ENCODE peak calls at places on chromosomes 5 and 9, in eight cellular contexts. One of them, this sample, is unnamed.

GRCh38 chr5:12217039-12217438 is 312.8 kb upstream of the CTNND2 start:
- DNase-seq in HFF-Myc: no peak
- DNase-seq in psoas muscle: no peak
- DNase-seq in transverse colon: no peak
- DNase-seq in CD8-positive, alpha-beta T cell: no peak
- DNase-seq in hepatocyte: no peak
- DNase-seq in testis: no peak
- DNase-seq in heart left ventricle: no peak
- DNase-seq in this sample: no peak

GRCh38 chr9:34413229-34413852 is 36.6 kb upstream of the MYORG start:
- DNase-seq in HFF-Myc: peak
- DNase-seq in psoas muscle: peak
- DNase-seq in transverse colon: peak
- DNase-seq in CD8-positive, alpha-beta T cell: no peak
- DNase-seq in hepatocyte: peak
- DNase-seq in testis: peak
- DNase-seq in heart left ventricle: peak
- DNase-seq in this sample: no peak

GRCh38 chr5:11905209-11905608 is 963 bp upstream of the CTNND2 start:
- DNase-seq in HFF-Myc: no peak
- DNase-seq in psoas muscle: no peak
- DNase-seq in transverse colon: no peak
- DNase-seq in CD8-positive, alpha-beta T cell: no peak
- DNase-seq in hepatocyte: no peak
- DNase-seq in testis: no peak
- DNase-seq in heart left ventricle: no peak
- DNase-seq in this sample: no peak

GRCh38 chr5:158874814-158875213 is 224.9 kb downstream of the EBF1 start:
- DNase-seq in HFF-Myc: no peak
- DNase-seq in psoas muscle: no peak
- DNase-seq in transverse colon: no peak
- DNase-seq in CD8-positive, alpha-beta T cell: no peak
- DNase-seq in hepatocyte: no peak
- DNase-seq in testis: no peak
- DNase-seq in heart left ventricle: no peak
- DNase-seq in this sample: no peak

GRCh38 chr5:133569347-133569746 is 43.0 kb downstream of the FSTL4 start:
- DNase-seq in HFF-Myc: no peak
- DNase-seq in psoas muscle: no peak
- DNase-seq in transverse colon: no peak
- DNase-seq in CD8-positive, alpha-beta T cell: no peak
- DNase-seq in hepatocyte: no peak
- DNase-seq in testis: peak
- DNase-seq in heart left ventricle: no peak
- DNase-seq in this sample: peak

GRCh38 chr9:84139296-84140100 is 158.9 kb downstream of the RMI1 start:
- DNase-seq in HFF-Myc: peak
- DNase-seq in psoas muscle: no peak
- DNase-seq in transverse colon: peak
- DNase-seq in CD8-positive, alpha-beta T cell: no peak
- DNase-seq in hepatocyte: peak
- DNase-seq in testis: peak
- DNase-seq in heart left ventricle: no peak
- DNase-seq in this sample: peak

GRCh38 chr9:75893096-75893495 is 2.6 kb downstream of the PCSK5 start:
- DNase-seq in HFF-Myc: no peak
- DNase-seq in psoas muscle: no peak
- DNase-seq in transverse colon: no peak
- DNase-seq in CD8-positive, alpha-beta T cell: no peak
- DNase-seq in hepatocyte: no peak
- DNase-seq in testis: no peak
- DNase-seq in heart left ventricle: no peak
- DNase-seq in this sample: no peak

GRCh38 chr5:10420468-10420867 is 21.2 kb upstream of the ROPN1L start:
- DNase-seq in HFF-Myc: no peak
- DNase-seq in psoas muscle: no peak
- DNase-seq in transverse colon: no peak
- DNase-seq in CD8-positive, alpha-beta T cell: no peak
- DNase-seq in hepatocyte: no peak
- DNase-seq in testis: no peak
- DNase-seq in heart left ventricle: no peak
- DNase-seq in this sample: no peak

GRCh38 chr5:78359831-78360673 is at the start of gene SCAMP1:
- DNase-seq in HFF-Myc: peak
- DNase-seq in psoas muscle: peak
- DNase-seq in transverse colon: peak
- DNase-seq in CD8-positive, alpha-beta T cell: peak
- DNase-seq in hepatocyte: peak
- DNase-seq in testis: peak
- DNase-seq in heart left ventricle: peak
- DNase-seq in this sample: peak
- TF ChIP-seq CTCF in HFF-Myc: no peak
- TF ChIP-seq CTCF in psoas muscle: peak
- TF ChIP-seq CTCF in transverse colon: peak
- TF ChIP-seq CTCF in CD8-positive, alpha-beta T cell: no peak
- TF ChIP-seq CTCF in hepatocyte: peak
- TF ChIP-seq CTCF in testis: peak
- TF ChIP-seq CTCF in heart left ventricle: peak
- TF ChIP-seq CTCF in this sample: peak

DNA sequence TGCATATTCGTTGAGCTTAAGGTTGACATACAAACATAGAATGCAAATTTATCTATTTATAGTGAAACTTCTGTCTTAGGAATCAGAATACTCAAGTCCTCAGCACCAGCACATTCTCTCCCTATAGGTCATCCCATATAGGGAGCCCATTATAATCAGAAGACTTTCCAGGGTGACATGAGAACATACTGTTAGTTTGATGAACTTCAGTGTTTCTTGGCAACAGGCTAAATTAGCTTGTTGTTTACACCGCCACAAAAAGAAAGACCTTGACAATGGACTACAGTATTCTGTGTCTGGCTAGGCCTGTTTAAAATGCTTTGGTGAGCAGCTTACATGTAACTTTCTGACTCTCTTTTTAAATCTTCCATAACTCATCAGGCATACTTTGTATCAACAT is 104.2 kb downstream of the TAF11L14 start:
- DNase-seq in HFF-Myc: no peak
- DNase-seq in psoas muscle: no peak
- DNase-seq in transverse colon: no peak
- DNase-seq in CD8-positive, alpha-beta T cell: no peak
- DNase-seq in hepatocyte: no peak
- DNase-seq in testis: no peak
- DNase-seq in heart left ventricle: no peak
- DNase-seq in this sample: no peak
- H3K4me3 ChIP-seq in HFF-Myc: no peak
- H3K4me3 ChIP-seq in psoas muscle: no peak
- H3K4me3 ChIP-seq in transverse colon: no peak
- H3K4me3 ChIP-seq in CD8-positive, alpha-beta T cell: no peak
- H3K4me3 ChIP-seq in hepatocyte: no peak
- H3K4me3 ChIP-seq in testis: no peak
- H3K4me3 ChIP-seq in heart left ventricle: no peak
- H3K4me3 ChIP-seq in this sample: no peak

DNA sequence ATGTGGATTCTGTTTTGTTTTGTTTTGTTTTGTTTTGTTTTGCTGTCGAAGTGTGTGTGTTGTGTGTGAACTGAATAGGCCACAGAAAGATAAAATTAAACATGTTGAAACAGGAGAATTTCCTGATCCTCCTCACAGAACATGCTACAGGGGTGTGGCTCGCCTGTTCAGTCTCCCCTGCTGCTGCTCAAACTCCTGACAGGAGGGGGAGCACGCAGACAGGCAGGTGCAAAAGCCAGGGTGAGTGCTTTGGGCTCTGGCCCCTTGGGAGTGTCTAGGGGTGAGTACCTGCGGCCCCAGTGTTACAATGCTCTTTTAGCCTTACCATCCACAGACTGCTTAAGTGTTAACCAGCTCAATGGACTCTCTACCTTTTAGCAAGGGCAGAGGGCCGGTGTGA is 473.5 kb downstream of the MAT2B start:
- DNase-seq in HFF-Myc: no peak
- DNase-seq in psoas muscle: no peak
- DNase-seq in transverse colon: no peak
- DNase-seq in CD8-positive, alpha-beta T cell: no peak
- DNase-seq in hepatocyte: no peak
- DNase-seq in testis: no peak
- DNase-seq in heart left ventricle: no peak
- DNase-seq in this sample: no peak
- TF ChIP-seq CTCF in HFF-Myc: no peak
- TF ChIP-seq CTCF in psoas muscle: no peak
- TF ChIP-seq CTCF in transverse colon: no peak
- TF ChIP-seq CTCF in CD8-positive, alpha-beta T cell: no peak
- TF ChIP-seq CTCF in hepatocyte: no peak
- TF ChIP-seq CTCF in testis: no peak
- TF ChIP-seq CTCF in heart left ventricle: no peak
- TF ChIP-seq CTCF in this sample: peak

GRCh38 chr5:150642991-150643710 is 2.7 kb downstream of the SYNPO start:
- DNase-seq in HFF-Myc: no peak
- DNase-seq in psoas muscle: no peak
- DNase-seq in transverse colon: no peak
- DNase-seq in CD8-positive, alpha-beta T cell: no peak
- DNase-seq in hepatocyte: no peak
- DNase-seq in testis: no peak
- DNase-seq in heart left ventricle: peak
- DNase-seq in this sample: no peak

GRCh38 chr5:150641006-150641570 is 628 bp downstream of the SYNPO start:
- DNase-seq in HFF-Myc: no peak
- DNase-seq in psoas muscle: peak
- DNase-seq in transverse colon: no peak
- DNase-seq in CD8-positive, alpha-beta T cell: no peak
- DNase-seq in hepatocyte: no peak
- DNase-seq in testis: peak
- DNase-seq in heart left ventricle: peak
- DNase-seq in this sample: no peak

GRCh38 chr5:150640311-150641005 is at the start of gene SYNPO:
- DNase-seq in HFF-Myc: no peak
- DNase-seq in psoas muscle: peak
- DNase-seq in transverse colon: no peak
- DNase-seq in CD8-positive, alpha-beta T cell: no peak
- DNase-seq in hepatocyte: peak
- DNase-seq in testis: peak
- DNase-seq in heart left ventricle: peak
- DNase-seq in this sample: no peak

GRCh38 chr5:150642567-150642927 is 2.1 kb downstream of the SYNPO start:
- DNase-seq in HFF-Myc: no peak
- DNase-seq in psoas muscle: peak
- DNase-seq in transverse colon: peak
- DNase-seq in CD8-positive, alpha-beta T cell: no peak
- DNase-seq in hepatocyte: peak
- DNase-seq in testis: peak
- DNase-seq in heart left ventricle: peak
- DNase-seq in this sample: no peak

GRCh38 chr5:150641826-150642566 is 1.5 kb downstream of the SYNPO start:
- DNase-seq in HFF-Myc: no peak
- DNase-seq in psoas muscle: no peak
- DNase-seq in transverse colon: no peak
- DNase-seq in CD8-positive, alpha-beta T cell: no peak
- DNase-seq in hepatocyte: no peak
- DNase-seq in testis: no peak
- DNase-seq in heart left ventricle: no peak
- DNase-seq in this sample: no peak
- H3K4me3 ChIP-seq in HFF-Myc: peak
- H3K4me3 ChIP-seq in psoas muscle: peak
- H3K4me3 ChIP-seq in transverse colon: no peak
- H3K4me3 ChIP-seq in CD8-positive, alpha-beta T cell: no peak
- H3K4me3 ChIP-seq in hepatocyte: no peak
- H3K4me3 ChIP-seq in testis: peak
- H3K4me3 ChIP-seq in heart left ventricle: peak
- H3K4me3 ChIP-seq in this sample: no peak

DNA sequence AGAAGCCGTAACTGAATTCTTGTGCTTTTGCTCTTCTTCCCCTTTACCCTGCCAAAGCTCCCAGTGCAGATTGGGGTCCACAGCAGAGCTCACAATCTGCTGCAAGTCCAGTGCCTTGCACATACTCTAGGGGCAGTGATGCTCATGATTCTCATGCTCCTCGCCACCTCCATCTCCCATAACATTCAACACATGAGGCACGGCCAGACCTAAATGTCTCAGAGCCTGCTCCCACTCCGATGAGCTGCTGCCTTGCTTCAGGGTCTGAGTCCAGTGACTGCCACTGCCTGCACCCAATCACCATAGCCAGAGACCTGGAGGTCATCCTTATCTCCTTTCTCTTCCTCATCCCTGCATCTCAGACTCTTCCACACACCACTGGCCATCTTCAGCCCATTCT is 10.5 kb downstream of the CSF1R start:
- DNase-seq in HFF-Myc: no peak
- DNase-seq in psoas muscle: no peak
- DNase-seq in transverse colon: no peak
- DNase-seq in CD8-positive, alpha-beta T cell: no peak
- DNase-seq in hepatocyte: no peak
- DNase-seq in testis: peak
- DNase-seq in heart left ventricle: no peak
- DNase-seq in this sample: no peak
- TF ChIP-seq CTCF in HFF-Myc: no peak
- TF ChIP-seq CTCF in psoas muscle: no peak
- TF ChIP-seq CTCF in transverse colon: no peak
- TF ChIP-seq CTCF in CD8-positive, alpha-beta T cell: no peak
- TF ChIP-seq CTCF in hepatocyte: no peak
- TF ChIP-seq CTCF in testis: no peak
- TF ChIP-seq CTCF in heart left ventricle: no peak
- TF ChIP-seq CTCF in this sample: no peak

This sample was measured in LNCaP clone FGC.